ENCODE peak calls at places on chromosome 9, in nine cellular contexts. S is stomach; E is bronchial epithelial cell; I is CD8-positive, alpha-beta T cell; M is CD4-positive, alpha-beta T cell; D is tibial nerve; J is Peyer's patch; P is AG10803; A is D721Med. V is an unnamed sample.

GRCh38 chr9:8329561-8330283 is 530.1 kb upstream of the DMAC1 start:
- DNase-seq in S (peak), A (no peak), I (no peak), P (no peak), D (no peak), J (peak), E (no peak), M (no peak), V (no peak)

GRCh38 chr9:114153761-114154596 is 1.4 kb upstream of the COL27A1 start:
- DNase-seq in J (no peak), A (no peak), M (no peak), I (no peak), D (no peak), E (no peak), P (no peak), S (peak), V (no peak)

GRCh38 chr9:110050925-110051355 is 157.0 kb downstream of the C9orf152 start:
- DNase-seq in D (no peak), P (peak), I (no peak), E (peak), J (no peak), M (no peak), A (no peak), S (no peak), V (no peak)

GRCh38 chr9:133979921-133980863 is 11.9 kb downstream of the VAV2 start:
- DNase-seq in D (no peak), E (no peak), S (no peak), I (no peak), P (no peak), M (no peak), J (peak), A (no peak), V (no peak)

GRCh38 chr9:135517407-135517822 is 3.8 kb upstream of the LCN1 start:
- DNase-seq in A (no peak), J (no peak), S (peak), E (no peak), I (no peak), P (no peak), D (no peak), M (no peak), V (no peak)

GRCh38 chr9:133401588-133401987 is 16.2 kb downstream of the REXO4 start:
- DNase-seq in S (no peak), A (peak), I (no peak), P (no peak), E (no peak), M (no peak), D (no peak), J (no peak), V (no peak)

GRCh38 chr9:87850405-87850804 is 32.3 kb upstream of the SPATA31E1 start:
- DNase-seq in M (no peak), E (peak), I (no peak), S (no peak), D (no peak), P (peak), A (no peak), J (no peak), V (no peak)

GRCh38 chr9:87714819-87715218 is 11.1 kb upstream of the CTSL start:
- DNase-seq in D (no peak), J (no peak), S (peak), I (no peak), M (no peak), P (peak), E (peak), A (no peak), V (no peak)

GRCh38 chr9:120378680-120379079 is 201.3 kb downstream of the CDK5RAP2 start:
- DNase-seq in S (no peak), E (no peak), A (no peak), D (no peak), P (no peak), J (no peak), I (no peak), M (no peak), V (no peak)

GRCh38 chr9:18260527-18260926 is 213.4 kb upstream of the ADAMTSL1 start:
- DNase-seq in D (no peak), S (no peak), J (no peak), M (no peak), A (no peak), I (no peak), P (peak), E (no peak), V (no peak)

GRCh38 chr9:32955655-32956478 is 45.6 kb downstream of the APTX start:
- DNase-seq in D (no peak), M (no peak), I (no peak), J (no peak), P (no peak), E (no peak), S (no peak), A (no peak), V (no peak)

GRCh38 chr9:13762209-13762608 is 482.7 kb upstream of the MPDZ start:
- DNase-seq in I (no peak), M (no peak), P (no peak), E (no peak), S (no peak), D (no peak), J (no peak), A (no peak), V (no peak)

GRCh38 chr9:109033941-109034700 is 20.8 kb upstream of the CTNNAL1 start:
- DNase-seq in A (no peak), P (no peak), S (no peak), J (no peak), D (no peak), I (no peak), M (no peak), E (no peak), V (no peak)

GRCh38 chr9:133320421-133320881 is 15.5 kb downstream of the SURF6 start:
- DNase-seq in D (no peak), P (no peak), A (no peak), E (no peak), I (no peak), M (no peak), S (no peak), J (no peak), V (no peak)

GRCh38 chr9:129270903-129271431 is 92.9 kb upstream of the IER5L start:
- DNase-seq in M (no peak), J (peak), I (no peak), A (no peak), D (no peak), P (peak), S (no peak), E (no peak), V (no peak)

GRCh38 chr9:123725389-123725788 is 204.5 kb downstream of the DENND1A start:
- DNase-seq in I (no peak), E (no peak), A (no peak), D (no peak), J (no peak), S (no peak), M (no peak), P (peak), V (no peak)

GRCh38 chr9:135356796-135357195 is 122.8 kb upstream of the PPP1R26 start:
- DNase-seq in M (no peak), A (no peak), P (no peak), S (no peak), I (no peak), D (no peak), J (no peak), E (no peak), V (no peak)

GRCh38 chr9:132266017-132266416 is 88.8 kb downstream of the SETX start:
- DNase-seq in S (no peak), A (no peak), I (no peak), P (no peak), E (no peak), J (no peak), M (no peak), D (no peak), V (no peak)

GRCh38 chr9:14006586-14007198 is 307.2 kb downstream of the NFIB start:
- DNase-seq in M (no peak), S (no peak), E (no peak), J (no peak), I (no peak), D (no peak), P (no peak), A (no peak), V (no peak)

GRCh38 chr9:113474372-113474771 is 10.8 kb downstream of the RGS3 start:
- DNase-seq in M (no peak), D (no peak), J (no peak), E (no peak), A (no peak), I (no peak), P (no peak), S (no peak), V (no peak)

GRCh38 chr9:131837316-131837715 is 97.4 kb upstream of the RAPGEF1 start:
- DNase-seq in I (no peak), P (no peak), A (peak), J (no peak), D (no peak), E (no peak), M (no peak), S (peak), V (no peak)

GRCh38 chr9:120854596-120855327 is 12.0 kb upstream of the PSMD5 start:
- DNase-seq in S (no peak), P (no peak), I (no peak), A (no peak), E (no peak), D (no peak), M (no peak), J (no peak), V (no peak)

GRCh38 chr9:111807197-111807596 is 12.5 kb upstream of the SHOC1 start:
- DNase-seq in A (no peak), S (no peak), M (no peak), J (no peak), I (no peak), D (no peak), P (no peak), E (peak), V (no peak)

GRCh38 chr9:127714916-127715442 is 484 bp downstream of the PTRH1 start:
- DNase-seq in P (no peak), M (no peak), J (peak), S (peak), E (no peak), A (no peak), D (no peak), I (no peak), V (no peak)

GRCh38 chr9:131001021-131001420 is 8.0 kb upstream of the LAMC3 start:
- DNase-seq in A (no peak), P (no peak), S (no peak), D (no peak), M (no peak), J (no peak), I (no peak), E (no peak), V (no peak)

GRCh38 chr9:35553670-35554543 is 51.2 kb upstream of the TESK1 start:
- DNase-seq in I (peak), J (no peak), M (peak), D (no peak), S (peak), P (peak), E (peak), A (peak), V (no peak)

GRCh38 chr9:928363-929042 is 48.0 kb upstream of the DMRT3 start:
- DNase-seq in M (no peak), S (no peak), J (no peak), P (no peak), D (no peak), E (peak), A (no peak), I (no peak), V (no peak)

GRCh38 chr9:85213650-85214607 is 527.8 kb downstream of the AGTPBP1 start:
- DNase-seq in I (no peak), J (no peak), S (no peak), A (no peak), E (no peak), P (no peak), D (no peak), M (no peak), V (no peak)

GRCh38 chr9:114869845-114870244 is 60.5 kb downstream of the TNFSF8 start:
- DNase-seq in J (peak), A (no peak), D (no peak), S (peak), E (no peak), I (no peak), P (no peak), M (no peak), V (no peak)

GRCh38 chr9:8868632-8869031 is 1069.1 kb upstream of the DMAC1 start:
- DNase-seq in J (no peak), P (no peak), D (no peak), S (no peak), I (no peak), M (no peak), E (no peak), A (no peak), V (no peak)

GRCh38 chr9:127828262-127829031 is 25.8 kb downstream of the FPGS start:
- DNase-seq in E (peak), D (peak), I (no peak), S (peak), M (no peak), A (no peak), J (peak), P (peak), V (no peak)

GRCh38 chr9:77583366-77583626 is 64.8 kb downstream of the GNA14 start:
- DNase-seq in S (no peak), M (no peak), J (no peak), D (no peak), I (no peak), P (no peak), A (no peak), E (no peak), V (no peak)

GRCh38 chr9:92392690-92393089 is 11.7 kb downstream of the OGN start:
- DNase-seq in S (no peak), J (no peak), A (no peak), P (no peak), E (peak), I (no peak), D (no peak), M (no peak), V (no peak)

GRCh38 chr9:6689893-6690634 is 44.5 kb upstream of the GLDC start:
- DNase-seq in J (no peak), P (no peak), D (no peak), S (no peak), E (no peak), M (no peak), A (no peak), I (no peak), V (no peak)

GRCh38 chr9:6681147-6681956 is 35.8 kb upstream of the GLDC start:
- DNase-seq in M (peak), J (peak), P (peak), D (peak), I (peak), A (peak), S (peak), E (peak), V (peak)

GRCh38 chr9:6687180-6687579 is 41.7 kb upstream of the GLDC start:
- DNase-seq in I (no peak), E (no peak), P (no peak), D (no peak), J (no peak), S (no peak), A (no peak), M (no peak), V (no peak)

GRCh38 chr9:6681957-6682501 is 36.5 kb upstream of the GLDC start:
- DNase-seq in E (no peak), I (no peak), D (no peak), P (peak), J (no peak), A (no peak), M (no peak), S (no peak), V (no peak)

DNA sequence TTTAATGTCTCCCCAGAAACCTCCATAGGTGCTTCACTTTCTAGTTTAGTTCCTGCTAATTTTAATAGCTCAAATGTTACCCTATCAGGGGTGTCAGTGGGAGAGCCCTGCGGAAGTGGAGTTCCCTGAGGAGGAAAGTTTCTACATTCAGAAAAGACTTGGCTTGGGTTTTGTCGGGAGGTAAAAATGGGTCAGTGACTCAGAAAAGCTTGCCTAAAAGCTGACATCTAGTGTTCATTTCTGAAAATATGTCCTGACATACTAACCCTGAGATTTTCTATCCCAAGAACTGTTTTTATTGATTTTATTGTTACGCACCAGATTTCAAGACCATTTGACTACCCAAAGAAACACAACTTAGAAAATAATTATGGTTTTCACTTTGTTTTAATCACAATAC is 40.9 kb upstream of the GLDC start:
- DNase-seq in A (no peak), E (peak), S (no peak), M (no peak), P (peak), J (no peak), I (no peak), D (no peak), V (no peak)
- TF ChIP-seq CTCF in A (peak), E (peak), S (no peak), M (peak), P (peak), J (peak), I (no peak), D (no peak), V (no peak)

GRCh38 chr9:4296217-4296616 is 3.7 kb downstream of the GLIS3 start:
- DNase-seq in I (no peak), J (no peak), S (no peak), E (no peak), M (no peak), P (no peak), A (no peak), D (no peak), V (no peak)
- TF ChIP-seq CTCF in I (no peak), J (no peak), S (no peak), E (no peak), M (no peak), P (no peak), A (no peak), D (no peak), V (no peak)

GRCh38 chr9:137066096-137066861 is 4.1 kb downstream of the SAPCD2 start:
- DNase-seq in I (no peak), D (no peak), A (no peak), M (no peak), E (no peak), P (no peak), J (no peak), S (no peak), V (no peak)
- TF ChIP-seq CTCF in I (no peak), D (no peak), A (no peak), M (no peak), E (no peak), P (no peak), J (no peak), S (no peak), V (no peak)

DNA sequence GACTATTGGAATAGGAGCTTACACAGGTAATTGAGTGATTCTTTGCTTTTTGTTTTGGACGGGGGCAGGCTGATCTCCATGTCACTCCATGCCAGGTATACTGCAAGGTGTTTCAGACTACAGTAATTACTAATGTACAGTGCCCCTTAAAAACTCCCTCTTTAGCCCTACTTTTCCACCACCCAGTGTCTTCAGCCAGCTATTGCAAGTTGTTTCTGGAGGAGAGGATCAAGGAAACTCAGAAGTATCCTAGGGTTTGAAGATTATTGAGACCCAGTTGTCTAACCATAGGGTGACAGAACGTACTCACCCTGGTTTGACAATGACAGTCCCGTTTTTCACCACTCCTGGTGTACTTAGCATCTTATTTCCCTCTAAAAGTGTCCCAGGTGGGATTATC is 13.4 kb downstream of the CFAP95 start:
- DNase-seq in M (no peak), J (no peak), I (no peak), E (no peak), D (no peak), S (no peak), P (no peak), A (no peak), V (no peak)
- TF ChIP-seq CTCF in M (no peak), J (no peak), I (no peak), E (no peak), D (no peak), S (no peak), P (no peak), A (no peak), V (no peak)